ENCODE peak calls at places on chromosomes 12 and 14, in six cellular contexts. L is left cardiac atrium; R is stimulated activated CD4-positive, alpha-beta T cell treated with anti-CD3 and anti-CD28 coated beads, Interleukin-2, amount 100 ng/mL, for 24 hours; A is cortex of kidney; U is NCI-H524; P is posterior vena cava. T is an unnamed sample.

GRCh38 chr14:23294734-23295561 is 7.7 kb downstream of the PPP1R3E start:
- DNase-seq in R (peak), U (peak), P (peak), A (no peak), L (peak), T (peak)

GRCh38 chr12:6416596-6416995 is 28.2 kb upstream of the CD27 start:
- DNase-seq in R (no peak), P (no peak), L (no peak), A (no peak), U (no peak), T (no peak)

GRCh38 chr14:104724407-104724980 is 465 bp downstream of the ADSS1 start:
- DNase-seq in U (peak), L (peak), A (no peak), R (no peak), P (no peak), T (no peak)

GRCh38 chr12:6237830-6238229 is 37.6 kb downstream of the CD9 start:
- DNase-seq in R (no peak), L (no peak), A (no peak), P (no peak), U (no peak), T (no peak)

GRCh38 chr12:12899530-12900380 is 8.4 kb downstream of the GPRC5A start:
- DNase-seq in A (no peak), U (no peak), L (peak), R (peak), P (peak), T (no peak)

GRCh38 chr12:59834659-59835474 is 239.0 kb downstream of the SLC16A7 start:
- DNase-seq in U (peak), L (no peak), A (no peak), R (no peak), P (no peak), T (peak)

GRCh38 chr14:103302966-103303365 is 31.1 kb upstream of the EIF5 start:
- DNase-seq in P (no peak), L (no peak), R (no peak), U (no peak), A (no peak), T (no peak)

GRCh38 chr12:10190558-10191388 is 11.9 kb downstream of the TMEM52B start:
- DNase-seq in R (peak), A (no peak), U (peak), L (peak), P (no peak), T (peak)

GRCh38 chr12:87469295-87469694 is 559.9 kb downstream of the C12orf50 start:
- DNase-seq in P (no peak), A (no peak), L (no peak), U (peak), R (no peak), T (no peak)

GRCh38 chr12:52871291-52871961 is 22.6 kb upstream of the KRT78 start:
- DNase-seq in A (no peak), R (no peak), P (no peak), L (peak), U (no peak), T (no peak)

GRCh38 chr12:128914908-128915563 is 61.8 kb downstream of the GLT1D1 start:
- DNase-seq in P (no peak), A (no peak), U (no peak), L (no peak), R (no peak), T (peak)

GRCh38 chr14:75518625-75519024 is 3.6 kb upstream of the BATF start:
- DNase-seq in A (no peak), L (no peak), P (no peak), U (peak), R (no peak), T (no peak)

GRCh38 chr12:52300796-52301691 is 9.7 kb upstream of the KRT81 start:
- DNase-seq in P (peak), L (no peak), A (no peak), R (no peak), U (no peak), T (peak)

GRCh38 chr14:52951730-52952481 is 1.1 kb upstream of the FERMT2 start:
- DNase-seq in L (peak), P (no peak), R (no peak), A (no peak), U (peak), T (no peak)

GRCh38 chr14:54919330-54919729 is 16.7 kb upstream of the GCH1 start:
- DNase-seq in A (no peak), U (no peak), P (no peak), R (no peak), L (no peak), T (no peak)